ENCODE peak calls at places on chromosomes 5 and 9, in four cellular contexts. Z is heart left ventricle, B is heart right ventricle, W is stomach. E is an unnamed sample. For H3K36me3, the result is how much of the 10 kb centered on the place peaks cover.

GRCh38 chr9:78187763-78188495 is 47.9 kb upstream of the CEP78 start:
- DNase-seq in Z (no peak), B (peak), W (no peak), E (peak)

GRCh38 chr5:55096186-55096585 is 6.3 kb upstream of the GZMA start:
- DNase-seq in Z (no peak), B (no peak), W (no peak), E (no peak)

GRCh38 chr9:121844090-121844489 is 192.7 kb downstream of the DAB2IP start:
- DNase-seq in Z (no peak), B (no peak), W (no peak), E (no peak)

GRCh38 chr5:153781325-153781724 is 257.4 kb downstream of the FAM114A2 start:
- DNase-seq in Z (no peak), B (no peak), W (no peak), E (no peak)

GRCh38 chr5:33370135-33370472 is 70.7 kb upstream of the TARS1 start:
- DNase-seq in Z (no peak), B (no peak), W (no peak), E (no peak)

GRCh38 chr9:25678147-25678666 is at the start of gene TUSC1:
- DNase-seq in Z (peak), B (peak), W (peak), E (peak)

GRCh38 chr5:65925601-65926275 is 637 bp upstream of the ERBIN start:
- DNase-seq in Z (peak), B (peak), W (peak), E (peak)

GRCh38 chr5:32138839-32139493 is 35.2 kb downstream of the GOLPH3 start:
- DNase-seq in Z (no peak), B (no peak), W (no peak), E (no peak)

GRCh38 chr5:59829389-59829788 is 64.1 kb downstream of the PDE4D start:
- DNase-seq in Z (peak), B (no peak), W (no peak), E (no peak)

GRCh38 chr5:172046613-172047012 is 40.2 kb upstream of the FBXW11 start:
- DNase-seq in Z (no peak), B (no peak), W (no peak), E (no peak)

GRCh38 chr9:114898741-114899140 is 31.6 kb downstream of the TNFSF8 start:
- DNase-seq in Z (peak), B (peak), W (peak), E (peak)

GRCh38 chr5:137141779-137142178 is 357.3 kb downstream of the SPOCK1 start:
- DNase-seq in Z (no peak), B (no peak), W (no peak), E (no peak)

GRCh38 chr9:132192728-132193127 is 30.9 kb downstream of the NTNG2 start:
- DNase-seq in Z (no peak), B (no peak), W (no peak), E (no peak)

GRCh38 chr5:5078009-5078897 is 61.9 kb upstream of the ADAMTS16 start:
- DNase-seq in Z (no peak), B (no peak), W (no peak), E (no peak)

GRCh38 chr9:117706421-117707150 is 2.4 kb downstream of the TLR4 start:
- DNase-seq in Z (no peak), B (no peak), W (no peak), E (no peak)

GRCh38 chr5:107618233-107618632 is 52.5 kb downstream of the EFNA5 start:
- DNase-seq in Z (no peak), B (no peak), W (no peak), E (no peak)

GRCh38 chr9:126550891-126551351 is 62.8 kb upstream of the LMX1B start:
- DNase-seq in Z (no peak), B (peak), W (peak), E (no peak)

GRCh38 chr5:122726990-122727616 is 47.8 kb upstream of the SNX2 start:
- DNase-seq in Z (no peak), B (no peak), W (no peak), E (no peak)

GRCh38 chr5:179149278-179149677 is 89.1 kb downstream of the ZNF354C start:
- DNase-seq in Z (no peak), B (no peak), W (no peak), E (no peak)

GRCh38 chr5:139762624-139763170 is 32.9 kb upstream of the PSD2 start:
- DNase-seq in Z (no peak), B (no peak), W (no peak), E (no peak)

GRCh38 chr5:138449501-138450239 is 10.8 kb downstream of the REEP2 start:
- DNase-seq in Z (peak), B (peak), W (peak), E (peak)

GRCh38 chr5:149125386-149125891 is 15.9 kb upstream of the ABLIM3 start:
- DNase-seq in Z (no peak), B (no peak), W (peak), E (no peak)

GRCh38 chr5:144951001-144951400 is 780.3 kb downstream of the KCTD16 start:
- DNase-seq in Z (no peak), B (no peak), W (no peak), E (no peak)

GRCh38 chr5:14842117-14842516 is 29.5 kb downstream of the ANKH start:
- DNase-seq in Z (no peak), B (no peak), W (no peak), E (no peak)

GRCh38 chr5:121919091-121919490 is 42.7 kb upstream of the SRFBP1 start:
- DNase-seq in Z (no peak), B (no peak), W (no peak), E (no peak)

GRCh38 chr5:50415912-50416311 is 25.2 kb downstream of the EMB start:
- DNase-seq in Z (no peak), B (no peak), W (no peak), E (no peak)

GRCh38 chr9:90333226-90333625 is 309.4 kb downstream of the DIRAS2 start:
- DNase-seq in Z (no peak), B (no peak), W (no peak), E (no peak)

GRCh38 chr5:36276864-36277263 is 24.8 kb downstream of the RANBP3L start:
- DNase-seq in Z (no peak), B (no peak), W (no peak), E (no peak)

GRCh38 chr9:131214457-131214856 is 61.9 kb downstream of the FAM78A start:
- DNase-seq in Z (no peak), B (no peak), W (no peak), E (no peak)

GRCh38 chr5:151054713-151055112 is 26.1 kb downstream of the TNIP1 start:
- DNase-seq in Z (no peak), B (no peak), W (no peak), E (no peak)
- H3K36me3 ChIP-seq in Z (half or more), B (under half), W (half or more), E (half or more)

GRCh38 chr5:81194633-81195333 is 38.3 kb upstream of the CKMT2 start:
- DNase-seq in Z (peak), B (peak), W (peak), E (peak)
- H3K4me3 ChIP-seq in Z (no peak), B (no peak), W (no peak), E (peak)

DNA sequence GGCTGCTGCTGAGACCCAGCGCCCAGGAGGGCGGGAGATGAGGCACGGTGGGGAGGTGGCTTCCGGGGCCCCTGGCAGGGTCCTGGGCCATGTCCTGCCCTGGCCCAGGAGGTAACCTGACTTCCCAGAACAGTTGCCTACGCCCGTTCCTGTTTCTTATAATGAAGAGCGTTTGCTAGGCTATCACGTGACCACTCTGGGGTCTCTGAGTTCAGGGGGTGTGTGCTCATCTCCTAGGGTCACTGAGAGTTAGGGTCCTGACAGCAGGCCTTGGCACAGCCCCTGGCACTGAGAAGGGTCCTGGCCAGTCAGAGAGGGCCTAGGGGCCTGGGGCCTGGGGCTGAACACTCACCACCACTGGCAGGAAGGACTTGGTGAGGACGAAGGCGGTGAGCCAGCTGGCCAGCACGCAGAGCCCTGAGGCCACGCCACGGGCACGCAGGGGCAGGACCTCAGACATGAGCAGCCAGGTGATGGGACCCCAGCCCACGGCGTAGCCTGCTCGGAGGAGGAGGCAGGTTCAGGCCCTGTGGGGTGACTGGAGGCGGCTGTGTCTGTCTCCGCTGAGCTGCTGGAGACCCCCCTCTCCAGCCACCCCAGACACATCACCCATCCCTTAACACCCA is 6.0 kb downstream of the SLC2A6 start:
- DNase-seq in Z (no peak), B (no peak), W (no peak), E (no peak)
- H3K36me3 ChIP-seq in Z (under half), B (under half), W (under half), E (under half)

DNA sequence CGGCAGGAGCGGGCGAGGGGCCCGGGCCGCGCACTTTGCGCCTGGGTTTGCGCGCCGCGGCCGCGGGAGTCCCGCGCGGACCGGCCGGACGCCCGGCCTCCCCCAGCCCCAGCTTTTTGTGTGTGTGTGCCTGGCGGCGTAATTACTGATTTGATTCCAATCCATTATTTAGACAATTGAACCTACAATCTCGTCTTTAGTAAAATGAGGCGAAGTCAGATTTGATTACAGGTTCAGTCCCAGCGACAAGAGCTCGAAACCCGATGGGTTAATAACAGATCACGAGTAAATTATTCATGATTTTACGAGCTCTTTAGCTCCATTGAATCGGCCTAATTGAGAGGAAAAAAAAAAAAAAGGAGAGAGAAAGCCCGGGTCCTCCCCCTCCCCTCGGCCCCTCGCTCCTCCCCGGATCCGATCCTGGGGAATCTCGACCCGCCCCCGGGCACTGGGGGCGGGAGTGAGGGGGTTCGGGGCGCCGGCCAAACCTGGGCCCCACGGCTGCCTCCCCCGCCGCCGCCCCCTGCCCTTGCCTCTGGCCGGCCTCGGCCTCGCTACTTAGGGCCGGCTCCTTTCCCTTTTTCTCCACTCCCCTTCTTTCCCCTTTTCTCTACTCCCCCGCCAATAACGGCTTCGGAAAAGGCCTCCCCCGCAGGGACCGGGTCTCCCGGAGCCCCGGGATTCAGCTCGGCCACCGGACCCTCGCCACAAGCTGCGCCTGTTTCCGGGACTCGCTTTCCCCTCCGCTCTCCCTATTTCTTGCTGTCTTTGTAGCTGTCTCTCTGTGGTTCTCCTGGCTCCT is 6.6 kb downstream of the LHX2 start:
- DNase-seq in Z (no peak), B (no peak), W (no peak), E (no peak)
- H3K4me3 ChIP-seq in Z (peak), B (peak), W (peak), E (peak)

GRCh38 chr5:56938858-56939257 is 13.1 kb downstream of the MIER3 start:
- DNase-seq in Z (no peak), B (no peak), W (no peak), E (no peak)
- H3K36me3 ChIP-seq in Z (half or more), B (half or more), W (half or more), E (half or more)

DNA sequence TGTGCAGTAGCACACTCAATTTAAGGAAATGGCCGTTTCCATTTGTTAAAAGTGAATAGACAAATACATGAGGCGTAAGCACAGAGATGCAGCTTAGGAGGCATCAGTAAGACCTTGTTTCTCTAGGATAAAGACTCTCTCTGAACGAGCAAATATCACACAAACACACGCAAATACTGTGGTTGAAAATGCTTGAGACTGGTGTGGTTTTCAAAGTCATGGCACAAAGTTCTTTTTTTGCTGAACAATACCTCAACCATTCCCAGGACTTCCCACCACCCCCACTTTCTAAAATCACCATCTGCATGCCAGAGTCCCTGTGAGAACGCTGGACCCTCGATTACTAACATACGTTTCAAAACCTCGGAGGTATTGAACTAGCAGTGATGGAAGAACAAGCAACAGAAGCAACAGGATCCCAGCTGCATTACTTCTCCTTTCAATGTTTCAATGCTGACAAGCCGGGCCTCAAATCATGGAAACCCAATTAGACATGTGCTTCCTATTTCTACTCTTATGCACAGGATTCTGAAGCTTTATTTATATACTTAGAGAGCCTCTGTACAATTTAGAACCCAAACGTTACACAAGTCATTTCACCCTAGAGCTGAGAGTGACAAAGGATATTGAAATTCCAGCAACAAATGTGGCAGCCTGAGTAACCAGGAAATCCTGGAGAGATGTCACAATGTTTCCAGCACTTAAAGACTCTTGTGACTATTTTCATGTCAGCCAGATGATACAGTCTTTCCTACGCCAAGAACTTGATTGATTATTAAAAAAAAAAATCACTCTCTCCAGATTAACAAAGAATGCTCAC is 63.9 kb downstream of the CDC14B start:
- DNase-seq in Z (no peak), B (no peak), W (no peak), E (no peak)
- H3K4me3 ChIP-seq in Z (no peak), B (no peak), W (no peak), E (no peak)

DNA sequence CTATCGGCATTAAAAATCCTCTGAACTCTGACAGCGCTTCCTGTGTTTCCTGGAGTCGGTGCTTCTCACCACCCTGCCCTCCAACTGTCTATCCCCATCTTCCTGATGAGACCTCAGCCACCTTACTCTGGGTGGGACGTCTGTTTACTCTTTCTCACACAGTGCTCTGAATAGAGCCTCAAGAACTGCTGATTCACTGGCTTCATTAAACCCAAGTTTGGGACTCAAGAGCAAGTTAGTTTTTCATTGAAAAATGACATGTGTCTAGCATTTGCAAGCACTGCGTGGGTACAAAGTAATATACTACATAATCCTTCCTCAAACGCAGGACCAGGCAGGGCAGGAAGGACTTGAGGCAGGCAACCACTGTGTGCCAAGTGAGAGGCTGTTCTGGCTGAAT is 49.5 kb downstream of the DAP start:
- DNase-seq in Z (no peak), B (no peak), W (no peak), E (no peak)
- H3K36me3 ChIP-seq in Z (under half), B (under half), W (under half), E (under half)

E was measured in left ventricle myocardium inferior.